ENCODE peak calls at places on chromosomes 1 and 21, in nine cellular contexts. W is transverse colon, I is tibial artery, K is AG04450, J is A549, U is pancreas, L is upper lobe of right lung, T is thoracic aorta, R is heart right ventricle. C is an unnamed sample.

GRCh38 chr1:56034847-56035483 is 544.4 kb downstream of the PLPP3 start:
- DNase-seq in W (no peak), I (no peak), K (no peak), J (no peak), U (no peak), L (no peak), T (no peak), R (peak; percentile 11), C (no peak)

GRCh38 chr1:3740038-3740437 is 12.2 kb upstream of the CCDC27 start:
- DNase-seq in W (no peak), I (no peak), K (no peak), J (no peak), U (no peak), L (no peak), T (no peak), R (peak; percentile 48), C (no peak)

GRCh38 chr1:212188599-212189351 is 96.4 kb upstream of the PPP2R5A start:
- DNase-seq in W (no peak), I (no peak), K (no peak), J (no peak), U (no peak), L (no peak), T (no peak), R (no peak), C (no peak)

GRCh38 chr21:45875881-45876280 is 105.7 kb upstream of the COL6A1 start:
- DNase-seq in W (no peak), I (no peak), K (no peak), J (no peak), U (no peak), L (peak; percentile 41), T (no peak), R (no peak), C (no peak)

GRCh38 chr1:202351725-202352124 is 3.2 kb downstream of the PPP1R12B start:
- DNase-seq in W (no peak), I (no peak), K (no peak), J (no peak), U (no peak), L (no peak), T (no peak), R (no peak), C (no peak)

GRCh38 chr21:31873275-31873695 is 465 bp downstream of the HUNK start:
- DNase-seq in W (peak; percentile 44), I (no peak), K (no peak), J (peak; percentile 5), U (peak; percentile 33), L (peak; percentile 70), T (no peak), R (no peak), C (no peak)

GRCh38 chr1:10730985-10731384 is 65.5 kb downstream of the CASZ1 start:
- DNase-seq in W (no peak), I (no peak), K (peak; percentile 15), J (peak; percentile 86), U (no peak), L (no peak), T (no peak), R (no peak), C (no peak)

GRCh38 chr21:17789660-17790059 is 29.5 kb downstream of the C21orf91 start:
- DNase-seq in W (no peak), I (no peak), K (no peak), J (no peak), U (no peak), L (no peak), T (no peak), R (no peak), C (no peak)

GRCh38 chr1:167650266-167651160 is 20.5 kb downstream of the RCSD1 start:
- DNase-seq in W (no peak), I (no peak), K (no peak), J (no peak), U (no peak), L (no peak), T (no peak), R (no peak), C (no peak)

GRCh38 chr1:226973898-226974543 is 33.9 kb downstream of the COQ8A start:
- DNase-seq in W (peak; percentile 33), I (peak; percentile 79), K (no peak), J (no peak), U (peak; percentile 62), L (no peak), T (peak; percentile 40), R (no peak), C (no peak)

GRCh38 chr1:205512059-205513045 is 7.9 kb downstream of the CDK18 start:
- DNase-seq in W (no peak), I (peak; percentile 53), K (no peak), J (no peak), U (no peak), L (no peak), T (peak; percentile 15), R (peak; percentile 55), C (no peak)

GRCh38 chr21:17793675-17794123 is 25.5 kb downstream of the C21orf91 start:
- DNase-seq in W (no peak), I (no peak), K (peak; percentile 11), J (no peak), U (no peak), L (no peak), T (no peak), R (no peak), C (no peak)

GRCh38 chr1:17596651-17597509 is 57.4 kb downstream of the ARHGEF10L start:
- DNase-seq in W (peak; percentile 88), I (no peak), K (no peak), J (no peak), U (no peak), L (peak; percentile 61), T (no peak), R (no peak), C (no peak)

DNA sequence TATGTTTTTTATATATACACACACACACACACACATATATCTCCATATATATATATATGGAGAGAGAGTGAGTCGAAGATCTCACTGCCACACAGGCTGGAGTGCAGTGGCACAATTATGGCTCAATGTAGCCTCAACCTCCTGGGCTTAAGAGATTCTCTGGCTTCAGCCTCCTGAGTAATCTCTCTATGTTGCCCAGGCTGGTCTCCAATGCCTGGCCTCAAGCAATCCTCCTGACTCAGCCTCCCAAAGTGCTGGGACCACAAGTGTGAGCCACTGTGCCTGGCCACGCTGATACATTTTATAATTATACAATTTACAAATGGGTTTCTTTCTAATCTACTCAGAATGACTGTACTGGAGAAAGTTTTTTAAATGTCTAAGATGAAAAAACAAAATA is 664.2 kb downstream of the PTPRC start:
- DNase-seq in W (no peak), I (no peak), K (no peak), J (no peak), U (no peak), L (no peak), T (no peak), R (no peak), C (no peak)
- TF ChIP-seq CTCF in W (no peak), I (no peak), K (no peak), J (no peak), U (no peak), L (no peak), T (no peak), R (no peak), C (no peak)

GRCh38 chr1:154324669-154325582 is at the start of gene ATP8B2:
- DNase-seq in W (peak; percentile 79), I (peak; percentile 72), K (no peak), J (peak; percentile 83), U (peak; percentile 68), L (peak; percentile 82), T (peak; percentile 31), R (peak; percentile 80), C (peak; percentile 79)

GRCh38 chr1:154323493-154323892 is 1.8 kb upstream of the ATP8B2 start:
- DNase-seq in W (no peak), I (no peak), K (no peak), J (no peak), U (no peak), L (no peak), T (no peak), R (no peak), C (no peak)

GRCh38 chr1:154326546-154327465 is 1.5 kb downstream of the ATP8B2 start:
- DNase-seq in W (no peak), I (peak; percentile 95), K (no peak), J (peak; percentile 40), U (no peak), L (no peak), T (peak; percentile 88), R (peak; percentile 47), C (no peak)

GRCh38 chr1:154325583-154326545 is 539 bp downstream of the ATP8B2 start:
- DNase-seq in W (peak; percentile 64), I (peak; percentile 86), K (peak; percentile 73), J (peak; percentile 88), U (peak; percentile 49), L (no peak), T (peak; percentile 68), R (peak; percentile 85), C (peak; percentile 54)

GRCh38 chr1:154324241-154324640 is 1.1 kb upstream of the ATP8B2 start:
- DNase-seq in W (no peak), I (no peak), K (no peak), J (no peak), U (no peak), L (no peak), T (no peak), R (no peak), C (no peak)
- H3K4me3 ChIP-seq in W (no peak overlapping the region), I (peak overlapping the region; percentile 72), K (peak overlapping the region; percentile 89), J (no peak overlapping the region), U (no peak overlapping the region), L (peak overlapping the region; percentile 72), T (peak overlapping the region; percentile 93), R (no peak overlapping the region), C (peak overlapping the region; percentile 74)

DNA sequence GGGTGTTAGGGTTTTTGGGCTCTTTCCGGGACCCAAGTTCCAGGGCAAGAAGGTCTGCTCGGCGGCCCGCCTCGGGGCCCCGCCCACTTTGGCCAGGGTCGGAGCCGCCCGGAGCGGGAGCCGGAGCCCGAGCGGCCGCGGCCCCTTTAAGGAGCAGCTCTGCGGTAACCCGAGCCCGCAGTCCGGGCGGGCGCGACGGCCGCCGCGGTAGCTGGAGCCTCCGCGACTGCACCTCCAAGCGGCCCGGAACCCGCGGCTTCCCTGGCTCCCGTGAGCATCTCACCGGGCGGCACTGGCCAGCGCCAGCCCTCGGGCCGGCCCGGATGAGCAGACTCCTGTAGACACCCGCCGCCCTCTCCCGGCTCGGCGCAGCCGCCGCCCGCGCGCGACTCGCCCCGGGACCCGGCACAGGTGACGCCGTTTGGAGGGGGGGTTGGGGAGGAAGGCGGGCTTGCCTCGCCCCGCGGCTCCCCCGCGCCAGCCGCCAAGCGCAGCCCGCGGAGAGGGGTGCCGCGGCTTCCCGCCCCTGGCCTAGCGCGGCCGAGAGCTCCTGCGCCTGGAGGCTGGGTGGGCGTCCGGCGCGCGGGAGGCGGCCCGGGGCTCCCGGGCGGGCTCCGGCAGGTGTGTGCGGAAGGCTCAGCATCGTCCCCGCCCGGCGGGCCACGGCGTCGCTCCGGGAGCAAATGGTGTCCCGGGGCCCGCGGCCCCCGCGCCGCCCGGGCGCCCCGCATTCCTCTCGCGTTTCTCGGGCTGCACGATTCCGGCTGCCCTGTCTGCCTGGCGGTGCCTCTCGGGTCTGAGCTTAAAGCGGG is at the start of gene TLCD4:
- DNase-seq in W (peak; percentile 77), I (peak; percentile 28), K (no peak), J (peak; percentile 50), U (peak; percentile 74), L (peak; percentile 88), T (no peak), R (peak; percentile 39), C (peak; percentile 78)
- H3K27ac ChIP-seq in W (peak within 1 kb of the TSS; percentile 90), I (peak within 1 kb of the TSS; percentile 81), K (no peak within 1 kb of the TSS), J (peak within 1 kb of the TSS; percentile 97), U (peak within 1 kb of the TSS; percentile 84), L (peak within 1 kb of the TSS; percentile 68), T (peak within 1 kb of the TSS; percentile 56), R (peak within 1 kb of the TSS; percentile 82), C (peak within 1 kb of the TSS; percentile 77)

DNA sequence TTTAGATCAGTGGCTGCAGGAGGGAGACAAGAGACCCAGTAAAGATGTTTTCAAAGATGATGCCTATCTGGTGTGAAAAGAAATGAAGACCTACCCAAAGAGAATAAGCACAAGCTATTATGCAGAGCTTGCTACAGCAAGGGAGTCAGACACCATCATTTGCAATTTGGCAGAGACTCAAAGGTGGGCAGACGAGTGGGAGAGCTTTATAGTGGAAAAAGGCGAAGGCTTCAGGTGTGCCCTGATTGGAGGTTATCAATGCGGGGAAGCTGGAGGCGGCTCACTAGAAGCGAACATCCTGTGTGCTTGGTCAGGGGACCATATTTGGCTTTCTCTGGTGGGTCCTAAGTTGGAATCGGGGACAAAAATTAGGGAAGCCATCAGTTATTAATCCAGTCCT is 183.8 kb downstream of the DISC1 start:
- DNase-seq in W (no peak), I (no peak), K (no peak), J (no peak), U (no peak), L (no peak), T (no peak), R (no peak), C (no peak)
- TF ChIP-seq CTCF in W (no peak), I (no peak), K (no peak), J (no peak), U (no peak), L (no peak), T (no peak), R (no peak), C (no peak)

C was measured in lower lobe of right lung.